ENCODE peak calls at places on chromosomes 12 and 14, in seven cellular contexts. One of them, this sample, is unnamed.

GRCh38 chr12:76489737-76490136 is 69.8 kb downstream of the OSBPL8 start:
- DNase-seq in CD8-positive, alpha-beta memory T cell: no peak
- DNase-seq in aorta: no peak
- DNase-seq in effector memory CD4-positive, alpha-beta T cell: no peak
- DNase-seq in A549: no peak
- DNase-seq in left ventricle myocardium inferior: no peak
- DNase-seq in uterus: no peak
- DNase-seq in this sample: no peak

GRCh38 chr14:68282479-68283377 is 463.1 kb downstream of the RAD51B start:
- DNase-seq in left ventricle myocardium inferior: no peak
- DNase-seq in uterus: no peak
- DNase-seq in A549: no peak
- DNase-seq in aorta: no peak
- DNase-seq in effector memory CD4-positive, alpha-beta T cell: peak
- DNase-seq in CD8-positive, alpha-beta memory T cell: peak
- DNase-seq in this sample: no peak

GRCh38 chr14:105419055-105419304 is 647 bp upstream of the MTA1 start:
- DNase-seq in uterus: no peak
- DNase-seq in CD8-positive, alpha-beta memory T cell: no peak
- DNase-seq in left ventricle myocardium inferior: no peak
- DNase-seq in A549: no peak
- DNase-seq in effector memory CD4-positive, alpha-beta T cell: no peak
- DNase-seq in aorta: no peak
- DNase-seq in this sample: no peak

GRCh38 chr12:127230843-127231260 is 1036.1 kb upstream of the TMEM132C start:
- DNase-seq in left ventricle myocardium inferior: no peak
- DNase-seq in CD8-positive, alpha-beta memory T cell: no peak
- DNase-seq in A549: no peak
- DNase-seq in aorta: peak
- DNase-seq in uterus: no peak
- DNase-seq in effector memory CD4-positive, alpha-beta T cell: no peak
- DNase-seq in this sample: no peak

GRCh38 chr12:53102883-53103807 is at the start of gene SOAT2:
- DNase-seq in aorta: no peak
- DNase-seq in uterus: no peak
- DNase-seq in effector memory CD4-positive, alpha-beta T cell: peak
- DNase-seq in CD8-positive, alpha-beta memory T cell: peak
- DNase-seq in left ventricle myocardium inferior: no peak
- DNase-seq in A549: no peak
- DNase-seq in this sample: no peak

GRCh38 chr14:96559571-96559970 is 57.4 kb downstream of the PAPOLA start:
- DNase-seq in CD8-positive, alpha-beta memory T cell: no peak
- DNase-seq in aorta: no peak
- DNase-seq in A549: no peak
- DNase-seq in effector memory CD4-positive, alpha-beta T cell: no peak
- DNase-seq in uterus: no peak
- DNase-seq in left ventricle myocardium inferior: no peak
- DNase-seq in this sample: no peak

GRCh38 chr12:76020281-76020680 is 11.3 kb downstream of the PHLDA1 start:
- DNase-seq in CD8-positive, alpha-beta memory T cell: peak
- DNase-seq in uterus: no peak
- DNase-seq in A549: peak
- DNase-seq in aorta: peak
- DNase-seq in effector memory CD4-positive, alpha-beta T cell: peak
- DNase-seq in left ventricle myocardium inferior: no peak
- DNase-seq in this sample: no peak

GRCh38 chr14:35215110-35215872 is 76.9 kb upstream of the PSMA6 start:
- DNase-seq in uterus: no peak
- DNase-seq in A549: peak
- DNase-seq in left ventricle myocardium inferior: no peak
- DNase-seq in aorta: no peak
- DNase-seq in effector memory CD4-positive, alpha-beta T cell: no peak
- DNase-seq in CD8-positive, alpha-beta memory T cell: no peak
- DNase-seq in this sample: no peak

GRCh38 chr12:115820661-115821060 is 456.8 kb downstream of the MED13L start:
- DNase-seq in CD8-positive, alpha-beta memory T cell: no peak
- DNase-seq in uterus: no peak
- DNase-seq in effector memory CD4-positive, alpha-beta T cell: no peak
- DNase-seq in left ventricle myocardium inferior: no peak
- DNase-seq in aorta: no peak
- DNase-seq in A549: no peak
- DNase-seq in this sample: no peak

GRCh38 chr14:21852061-21852664 is 178.5 kb upstream of the OR4E1 start:
- DNase-seq in left ventricle myocardium inferior: no peak
- DNase-seq in A549: no peak
- DNase-seq in effector memory CD4-positive, alpha-beta T cell: no peak
- DNase-seq in aorta: no peak
- DNase-seq in uterus: no peak
- DNase-seq in CD8-positive, alpha-beta memory T cell: peak
- DNase-seq in this sample: peak

GRCh38 chr12:97960741-97961608 is 498.4 kb downstream of the RMST start:
- DNase-seq in A549: peak
- DNase-seq in aorta: no peak
- DNase-seq in uterus: no peak
- DNase-seq in CD8-positive, alpha-beta memory T cell: no peak
- DNase-seq in left ventricle myocardium inferior: no peak
- DNase-seq in effector memory CD4-positive, alpha-beta T cell: no peak
- DNase-seq in this sample: no peak

GRCh38 chr12:75564398-75564797 is 53.0 kb upstream of the KRR1 start:
- DNase-seq in aorta: peak
- DNase-seq in uterus: no peak
- DNase-seq in CD8-positive, alpha-beta memory T cell: no peak
- DNase-seq in left ventricle myocardium inferior: no peak
- DNase-seq in A549: no peak
- DNase-seq in effector memory CD4-positive, alpha-beta T cell: no peak
- DNase-seq in this sample: no peak

GRCh38 chr12:83276904-83277303 is 590.2 kb downstream of the TMTC2 start:
- DNase-seq in uterus: no peak
- DNase-seq in effector memory CD4-positive, alpha-beta T cell: no peak
- DNase-seq in A549: no peak
- DNase-seq in CD8-positive, alpha-beta memory T cell: no peak
- DNase-seq in aorta: no peak
- DNase-seq in left ventricle myocardium inferior: no peak
- DNase-seq in this sample: no peak

GRCh38 chr14:63692309-63693020 is 35.4 kb downstream of the SGPP1 start:
- DNase-seq in effector memory CD4-positive, alpha-beta T cell: no peak
- DNase-seq in CD8-positive, alpha-beta memory T cell: no peak
- DNase-seq in left ventricle myocardium inferior: no peak
- DNase-seq in A549: no peak
- DNase-seq in uterus: no peak
- DNase-seq in aorta: no peak
- DNase-seq in this sample: no peak

GRCh38 chr12:101328917-101329316 is 49.0 kb downstream of the UTP20 start:
- DNase-seq in A549: no peak
- DNase-seq in effector memory CD4-positive, alpha-beta T cell: no peak
- DNase-seq in uterus: no peak
- DNase-seq in aorta: no peak
- DNase-seq in CD8-positive, alpha-beta memory T cell: no peak
- DNase-seq in left ventricle myocardium inferior: no peak
- DNase-seq in this sample: no peak

GRCh38 chr12:101323255-101323654 is 43.4 kb downstream of the UTP20 start:
- DNase-seq in uterus: no peak
- DNase-seq in effector memory CD4-positive, alpha-beta T cell: no peak
- DNase-seq in aorta: no peak
- DNase-seq in left ventricle myocardium inferior: no peak
- DNase-seq in A549: no peak
- DNase-seq in CD8-positive, alpha-beta memory T cell: no peak
- DNase-seq in this sample: no peak

GRCh38 chr12:101327547-101327946 is 47.6 kb downstream of the UTP20 start:
- DNase-seq in left ventricle myocardium inferior: no peak
- DNase-seq in aorta: no peak
- DNase-seq in A549: no peak
- DNase-seq in effector memory CD4-positive, alpha-beta T cell: no peak
- DNase-seq in uterus: no peak
- DNase-seq in CD8-positive, alpha-beta memory T cell: no peak
- DNase-seq in this sample: no peak

GRCh38 chr12:101325590-101325989 is 45.7 kb downstream of the UTP20 start:
- DNase-seq in A549: no peak
- DNase-seq in aorta: no peak
- DNase-seq in left ventricle myocardium inferior: no peak
- DNase-seq in effector memory CD4-positive, alpha-beta T cell: no peak
- DNase-seq in uterus: no peak
- DNase-seq in CD8-positive, alpha-beta memory T cell: no peak
- DNase-seq in this sample: no peak

DNA sequence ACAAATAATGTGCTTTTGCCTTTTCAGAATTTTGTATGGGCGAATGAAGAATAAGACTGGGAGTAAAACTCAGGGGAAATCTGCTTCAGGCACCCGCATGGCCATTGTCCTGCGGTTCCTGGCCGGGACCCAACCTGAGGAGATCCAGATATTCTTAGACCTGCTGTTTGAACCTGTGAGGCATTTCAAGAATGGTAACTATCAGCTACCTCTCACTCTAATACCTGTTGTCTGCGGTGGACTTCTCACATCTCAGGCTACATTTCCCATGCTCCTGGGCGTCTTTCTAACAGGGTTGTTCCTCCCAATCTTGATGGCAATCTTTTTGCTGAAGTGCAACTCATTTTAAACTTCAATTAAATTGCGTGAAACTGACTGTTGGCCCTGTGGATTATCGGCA is 47.1 kb downstream of the UTP20 start:
- DNase-seq in uterus: no peak
- DNase-seq in aorta: no peak
- DNase-seq in effector memory CD4-positive, alpha-beta T cell: no peak
- DNase-seq in A549: no peak
- DNase-seq in left ventricle myocardium inferior: no peak
- DNase-seq in CD8-positive, alpha-beta memory T cell: no peak
- DNase-seq in this sample: no peak
- H3K27ac ChIP-seq in uterus: no peak
- H3K27ac ChIP-seq in aorta: no peak
- H3K27ac ChIP-seq in effector memory CD4-positive, alpha-beta T cell: no peak
- H3K27ac ChIP-seq in A549: no peak
- H3K27ac ChIP-seq in left ventricle myocardium inferior: no peak
- H3K27ac ChIP-seq in CD8-positive, alpha-beta memory T cell: no peak
- H3K27ac ChIP-seq in this sample: no peak

GRCh38 chr12:95262808-95263207 is 45.2 kb downstream of the VEZT start:
- DNase-seq in CD8-positive, alpha-beta memory T cell: no peak
- DNase-seq in aorta: no peak
- DNase-seq in left ventricle myocardium inferior: no peak
- DNase-seq in effector memory CD4-positive, alpha-beta T cell: no peak
- DNase-seq in uterus: peak
- DNase-seq in A549: no peak
- DNase-seq in this sample: no peak
- H3K27ac ChIP-seq in CD8-positive, alpha-beta memory T cell: no peak
- H3K27ac ChIP-seq in aorta: no peak
- H3K27ac ChIP-seq in left ventricle myocardium inferior: peak
- H3K27ac ChIP-seq in effector memory CD4-positive, alpha-beta T cell: no peak
- H3K27ac ChIP-seq in uterus: peak
- H3K27ac ChIP-seq in A549: no peak
- H3K27ac ChIP-seq in this sample: no peak

GRCh38 chr12:3116106-3116898 is 39.1 kb downstream of the TSPAN9 start:
- DNase-seq in A549: no peak
- DNase-seq in aorta: no peak
- DNase-seq in CD8-positive, alpha-beta memory T cell: no peak
- DNase-seq in effector memory CD4-positive, alpha-beta T cell: no peak
- DNase-seq in uterus: no peak
- DNase-seq in left ventricle myocardium inferior: no peak
- DNase-seq in this sample: no peak
- H3K27ac ChIP-seq in A549: no peak
- H3K27ac ChIP-seq in aorta: no peak
- H3K27ac ChIP-seq in CD8-positive, alpha-beta memory T cell: no peak
- H3K27ac ChIP-seq in effector memory CD4-positive, alpha-beta T cell: no peak
- H3K27ac ChIP-seq in uterus: peak
- H3K27ac ChIP-seq in left ventricle myocardium inferior: peak
- H3K27ac ChIP-seq in this sample: no peak

GRCh38 chr12:47210776-47211175 is 131.0 kb upstream of the AMIGO2 start:
- DNase-seq in uterus: no peak
- DNase-seq in left ventricle myocardium inferior: no peak
- DNase-seq in effector memory CD4-positive, alpha-beta T cell: no peak
- DNase-seq in aorta: no peak
- DNase-seq in A549: no peak
- DNase-seq in CD8-positive, alpha-beta memory T cell: no peak
- DNase-seq in this sample: no peak

GRCh38 chr12:47214771-47215170 is 135.0 kb upstream of the AMIGO2 start:
- DNase-seq in left ventricle myocardium inferior: no peak
- DNase-seq in CD8-positive, alpha-beta memory T cell: no peak
- DNase-seq in A549: no peak
- DNase-seq in effector memory CD4-positive, alpha-beta T cell: no peak
- DNase-seq in aorta: no peak
- DNase-seq in uterus: no peak
- DNase-seq in this sample: no peak

GRCh38 chr12:47216150-47216677 is 136.5 kb upstream of the AMIGO2 start:
- DNase-seq in uterus: no peak
- DNase-seq in effector memory CD4-positive, alpha-beta T cell: peak
- DNase-seq in left ventricle myocardium inferior: peak
- DNase-seq in CD8-positive, alpha-beta memory T cell: peak
- DNase-seq in A549: no peak
- DNase-seq in aorta: peak
- DNase-seq in this sample: no peak

GRCh38 chr12:47212701-47213039 is 132.9 kb upstream of the AMIGO2 start:
- DNase-seq in aorta: no peak
- DNase-seq in uterus: no peak
- DNase-seq in CD8-positive, alpha-beta memory T cell: no peak
- DNase-seq in effector memory CD4-positive, alpha-beta T cell: no peak
- DNase-seq in A549: no peak
- DNase-seq in left ventricle myocardium inferior: no peak
- DNase-seq in this sample: no peak

GRCh38 chr12:47214001-47214619 is 134.4 kb upstream of the AMIGO2 start:
- DNase-seq in A549: no peak
- DNase-seq in effector memory CD4-positive, alpha-beta T cell: no peak
- DNase-seq in aorta: no peak
- DNase-seq in CD8-positive, alpha-beta memory T cell: no peak
- DNase-seq in uterus: no peak
- DNase-seq in left ventricle myocardium inferior: no peak
- DNase-seq in this sample: no peak
- H3K27ac ChIP-seq in A549: peak
- H3K27ac ChIP-seq in effector memory CD4-positive, alpha-beta T cell: peak
- H3K27ac ChIP-seq in aorta: no peak
- H3K27ac ChIP-seq in CD8-positive, alpha-beta memory T cell: peak
- H3K27ac ChIP-seq in uterus: no peak
- H3K27ac ChIP-seq in left ventricle myocardium inferior: no peak
- H3K27ac ChIP-seq in this sample: no peak

DNA sequence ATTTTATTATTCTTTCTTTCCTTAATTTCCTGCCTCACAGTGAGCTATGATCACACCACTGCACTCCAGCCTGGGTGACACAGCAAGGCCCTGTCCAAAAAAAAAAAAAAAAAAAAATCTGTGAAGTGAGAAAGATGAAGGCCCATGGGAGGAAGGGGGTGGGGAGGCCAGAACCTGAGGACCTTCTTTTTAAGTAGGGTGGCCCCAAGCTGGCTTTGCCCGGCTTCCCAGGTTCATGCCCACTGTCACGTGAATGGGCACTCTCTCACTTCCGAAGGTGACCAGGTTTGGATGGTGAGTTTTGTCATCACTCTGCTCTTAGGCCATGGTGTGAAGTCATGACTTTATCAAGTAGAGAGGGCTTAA is 82.3 kb downstream of the TNFAIP2 start:
- DNase-seq in left ventricle myocardium inferior: no peak
- DNase-seq in A549: no peak
- DNase-seq in aorta: no peak
- DNase-seq in effector memory CD4-positive, alpha-beta T cell: no peak
- DNase-seq in CD8-positive, alpha-beta memory T cell: no peak
- DNase-seq in uterus: peak
- DNase-seq in this sample: no peak
- H3K27ac ChIP-seq in left ventricle myocardium inferior: peak
- H3K27ac ChIP-seq in A549: no peak
- H3K27ac ChIP-seq in aorta: no peak
- H3K27ac ChIP-seq in effector memory CD4-positive, alpha-beta T cell: no peak
- H3K27ac ChIP-seq in CD8-positive, alpha-beta memory T cell: peak
- H3K27ac ChIP-seq in uterus: peak
- H3K27ac ChIP-seq in this sample: no peak

GRCh38 chr12:46154221-46154975 is 114.4 kb downstream of the SLC38A1 start:
- DNase-seq in left ventricle myocardium inferior: no peak
- DNase-seq in effector memory CD4-positive, alpha-beta T cell: no peak
- DNase-seq in aorta: no peak
- DNase-seq in CD8-positive, alpha-beta memory T cell: no peak
- DNase-seq in A549: peak
- DNase-seq in uterus: no peak
- DNase-seq in this sample: no peak
- H3K27ac ChIP-seq in left ventricle myocardium inferior: no peak
- H3K27ac ChIP-seq in effector memory CD4-positive, alpha-beta T cell: no peak
- H3K27ac ChIP-seq in aorta: no peak
- H3K27ac ChIP-seq in CD8-positive, alpha-beta memory T cell: no peak
- H3K27ac ChIP-seq in A549: peak
- H3K27ac ChIP-seq in uterus: peak
- H3K27ac ChIP-seq in this sample: no peak